ENCODE peak calls at places on chromosomes 11 and 22, in six cellular contexts. N is GM23248; L is CD4-positive, alpha-beta T cell; S is right lobe of liver; H is transverse colon; O is lung. F is an unnamed sample.

GRCh38 chr22:40391417-40391816 is 21.0 kb downstream of the SGSM3 start:
- DNase-seq in H (no peak), L (no peak), O (no peak), S (no peak), N (no peak), F (no peak)

GRCh38 chr11:27456802-27457329 is 15.7 kb downstream of the LGR4 start:
- DNase-seq in N (no peak), O (no peak), S (no peak), L (no peak), H (no peak), F (no peak)

GRCh38 chr22:28112548-28113043 is 193.5 kb upstream of the PITPNB start:
- DNase-seq in N (peak; percentile 95), S (no peak), L (no peak), O (peak; percentile 34), H (no peak), F (peak; percentile 68)

GRCh38 chr11:76152086-76152658 is 54.1 kb downstream of the WNT11 start:
- DNase-seq in O (peak; percentile 90), S (peak; percentile 90), L (peak; percentile 73), N (peak; percentile 50), H (peak; percentile 89), F (peak; percentile 93)

GRCh38 chr11:83195176-83195531 is 1.6 kb downstream of the ANKRD42 start:
- DNase-seq in L (no peak), N (peak; percentile 34), O (no peak), S (no peak), H (no peak), F (no peak)

GRCh38 chr22:50315289-50316113 is 8.1 kb upstream of the PLXNB2 start:
- DNase-seq in H (no peak), N (no peak), O (no peak), S (no peak), L (no peak), F (no peak)

GRCh38 chr11:108890482-108891092 is 225.7 kb downstream of the DDX10 start:
- DNase-seq in H (no peak), L (no peak), N (no peak), O (no peak), S (no peak), F (no peak)

GRCh38 chr22:39471421-39472141 is 14.8 kb downstream of the MGAT3 start:
- DNase-seq in O (peak; percentile 48), L (no peak), N (peak; percentile 48), S (no peak), H (peak; percentile 34), F (no peak)

GRCh38 chr22:50326225-50326958 is 420 bp downstream of the DENND6B start:
- DNase-seq in L (no peak), H (no peak), N (no peak), O (no peak), S (no peak), F (no peak)

GRCh38 chr11:63931045-63931444 is 7.8 kb upstream of the NAA40 start:
- DNase-seq in N (no peak), H (no peak), S (no peak), L (no peak), O (no peak), F (no peak)

GRCh38 chr11:106399075-106399500 is 321.6 kb downstream of the AASDHPPT start:
- DNase-seq in L (no peak), N (peak; percentile 99), S (peak; percentile 17), O (peak; percentile 34), H (no peak), F (no peak)

GRCh38 chr11:28169816-28170215 is 61.6 kb downstream of the METTL15 start:
- DNase-seq in S (no peak), L (no peak), N (peak; percentile 42), H (no peak), O (no peak), F (no peak)

GRCh38 chr22:27668828-27669797 is 132.4 kb downstream of the MN1 start:
- DNase-seq in S (no peak), H (peak; percentile 56), O (no peak), L (no peak), N (peak; percentile 65), F (no peak)

GRCh38 chr11:36150986-36151385 is 138.2 kb downstream of the COMMD9 start:
- DNase-seq in L (no peak), O (no peak), H (no peak), N (peak; percentile 57), S (no peak), F (no peak)

GRCh38 chr11:26571861-26572654 is at the start of gene MUC15:
- DNase-seq in N (no peak), O (no peak), L (no peak), S (no peak), H (no peak), F (no peak)

GRCh38 chr11:62149986-62150886 is 26.4 kb downstream of the INCENP start:
- DNase-seq in S (no peak), N (no peak), H (no peak), L (no peak), O (no peak), F (no peak)

GRCh38 chr11:28903716-28904115 is 795.5 kb downstream of the METTL15 start:
- DNase-seq in L (no peak), H (no peak), O (no peak), N (no peak), S (no peak), F (no peak)

GRCh38 chr11:64705501-64705900 is 17.5 kb downstream of the NRXN2 start:
- DNase-seq in O (no peak), S (no peak), H (no peak), L (no peak), N (no peak), F (no peak)

GRCh38 chr22:30175743-30176288 is 70.7 kb downstream of the LIF start:
- DNase-seq in H (no peak), N (no peak), S (no peak), O (no peak), L (no peak), F (no peak)

GRCh38 chr22:46043816-46044717 is 67.1 kb upstream of the WNT7B start:
- DNase-seq in L (no peak), N (peak; percentile 67), O (no peak), S (peak; percentile 52), H (peak; percentile 49), F (peak; percentile 81)

GRCh38 chr11:109960831-109961230 is 132.4 kb upstream of the ZC3H12C start:
- DNase-seq in O (peak; percentile 35), N (peak; percentile 81), L (no peak), H (peak; percentile 16), S (peak; percentile 23), F (no peak)

GRCh38 chr11:119206512-119207299 is 567 bp downstream of the CBL start:
- DNase-seq in L (peak; percentile 18), N (peak; percentile 68), O (peak; percentile 56), H (peak; percentile 55), S (peak; percentile 73), F (peak; percentile 77)

GRCh38 chr11:130215531-130216220 is 56.1 kb downstream of the ST14 start:
- DNase-seq in S (no peak), H (peak; percentile 7), O (peak; percentile 20), L (no peak), N (no peak), F (no peak)

GRCh38 chr11:47212938-47213337 is 1.8 kb upstream of the DDB2 start:
- DNase-seq in O (no peak), S (no peak), N (no peak), H (peak; percentile 25), L (no peak), F (no peak)

GRCh38 chr11:116928102-116928777 is 90.8 kb upstream of the APOA1 start:
- DNase-seq in O (no peak), L (no peak), N (no peak), S (no peak), H (no peak), F (no peak)

GRCh38 chr11:81966340-81966739 is 767.3 kb downstream of the FAM181B start:
- DNase-seq in L (no peak), O (no peak), H (no peak), N (no peak), S (no peak), F (no peak)

GRCh38 chr11:77710358-77710757 is 72.8 kb upstream of the CLNS1A start:
- DNase-seq in L (no peak), H (no peak), S (no peak), O (no peak), N (peak; percentile 33), F (no peak)

GRCh38 chr11:8533332-8533731 is 60.7 kb downstream of the STK33 start:
- DNase-seq in S (no peak), L (no peak), N (no peak), O (no peak), H (no peak), F (no peak)

GRCh38 chr11:105046898-105047579 is 1.9 kb upstream of the CARD16 start:
- DNase-seq in N (peak; percentile 96), H (peak; percentile 35), L (no peak), O (peak; percentile 32), S (no peak), F (peak; percentile 74)

GRCh38 chr11:104163100-104164027 is 583 bp downstream of the PDGFD start:
- DNase-seq in H (no peak), L (no peak), N (peak; percentile 28), O (no peak), S (no peak), F (no peak)

GRCh38 chr11:63667993-63668392 is 3.2 kb downstream of the ATL3 start:
- DNase-seq in S (no peak), L (no peak), N (peak; percentile 93), O (no peak), H (no peak), F (no peak)

DNA sequence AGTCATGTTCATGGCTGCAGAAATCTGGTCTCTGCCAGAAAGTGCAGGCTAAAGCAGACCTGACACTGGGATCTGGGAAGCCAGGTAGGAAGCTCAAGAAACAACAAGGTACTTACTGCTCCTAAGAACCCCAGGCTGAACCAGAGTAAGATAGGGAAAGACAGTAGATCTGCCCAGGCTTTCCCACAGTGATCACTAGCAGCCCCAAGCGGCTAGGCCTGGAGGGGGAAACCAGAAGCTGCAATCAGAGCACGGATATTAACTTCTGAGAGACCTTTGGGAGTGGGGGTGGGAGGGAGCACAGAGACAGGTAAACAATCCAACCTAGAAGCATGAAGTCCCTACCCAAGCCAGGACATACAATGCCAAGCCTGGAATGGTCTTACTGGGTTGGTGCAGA is 135.2 kb upstream of the C11orf58 start:
- DNase-seq in S (no peak), L (no peak), N (no peak), H (no peak), O (no peak), F (no peak)
- H3K27me3 ChIP-seq in S (no peaks in the 10 kb centered on the region), L (peaks cover 88% of the 10 kb centered on the region), N (peaks cover 73% of the 10 kb centered on the region), H (peaks cover 84% of the 10 kb centered on the region), O (no peaks in the 10 kb centered on the region), F (peaks cover 91% of the 10 kb centered on the region)

DNA sequence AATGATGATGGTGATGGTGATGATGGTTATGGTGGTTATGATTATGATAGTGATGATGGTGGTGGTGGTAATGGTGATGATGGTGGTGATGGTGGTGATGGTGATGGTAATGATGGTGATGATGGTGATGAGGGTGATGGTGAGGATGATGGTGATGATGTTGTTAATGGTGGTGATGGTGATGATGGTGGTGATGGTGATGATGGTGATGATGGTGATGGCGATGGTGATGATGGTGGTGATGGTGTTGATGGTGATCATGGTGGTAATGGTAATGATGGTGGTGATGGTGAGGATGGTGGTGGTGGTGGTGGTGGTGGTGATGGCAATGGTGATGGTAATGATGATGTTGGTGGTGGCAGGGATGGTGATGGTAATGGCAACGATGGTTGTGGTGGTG is 1222.5 kb downstream of the BRD1 start:
- DNase-seq in N (no peak), L (no peak), O (no peak), H (no peak), S (no peak), F (no peak)
- H3K9me3 ChIP-seq in N (no peaks in the 10 kb centered on the region), L (no peaks in the 10 kb centered on the region), O (no peaks in the 10 kb centered on the region), H (no peaks in the 10 kb centered on the region), S (no peaks in the 10 kb centered on the region), F (no peaks in the 10 kb centered on the region)

GRCh38 chr11:2136209-2136951 is 2.8 kb downstream of the IGF2 start:
- DNase-seq in L (no peak), O (no peak), H (no peak), S (peak; percentile 18), N (no peak), F (no peak)
- H3K27me3 ChIP-seq in L (peaks cover 61% of the 10 kb centered on the region), O (peaks cover 21% of the 10 kb centered on the region), H (peaks cover 88% of the 10 kb centered on the region), S (no peaks in the 10 kb centered on the region), N (peaks cover 53% of the 10 kb centered on the region), F (peaks cover 90% of the 10 kb centered on the region)

GRCh38 chr11:73175551-73176144 is 33.5 kb upstream of the FCHSD2 start:
- DNase-seq in O (no peak), N (no peak), S (no peak), H (no peak), L (no peak), F (peak; percentile 45)
- H3K9me3 ChIP-seq in O (no peaks in the 10 kb centered on the region), N (no peaks in the 10 kb centered on the region), S (no peaks in the 10 kb centered on the region), H (no peaks in the 10 kb centered on the region), L (no peaks in the 10 kb centered on the region), F (no peaks in the 10 kb centered on the region)